ENCODE peak calls at places on chromosomes 6 and 20, in seven cellular contexts. I is AG09309, F is AG10803, N is brain microvascular endothelial cell, X is lower leg skin, H is choroid plexus epithelial cell, R is thyroid gland. M is an unnamed sample.

GRCh38 chr6:43773050-43773956 is 3.3 kb downstream of the VEGFA start:
- DNase-seq in I (no peak), H (peak), R (peak), N (no peak), X (no peak), F (peak), M (peak)

GRCh38 chr6:4008324-4009047 is 70.5 kb downstream of the FAM217A start:
- DNase-seq in N (peak), I (peak), F (peak), R (no peak), H (peak), X (no peak), M (peak)

GRCh38 chr6:3405182-3405518 is 51.7 kb downstream of the SLC22A23 start:
- DNase-seq in F (peak), R (no peak), I (no peak), X (no peak), H (peak), N (no peak), M (no peak)

GRCh38 chr6:83505376-83505775 is 7.0 kb upstream of the PRSS35 start:
- DNase-seq in R (no peak), X (peak), N (no peak), I (no peak), H (no peak), F (no peak), M (no peak)

GRCh38 chr6:164325168-164325567 is 910.6 kb downstream of the QKI start:
- DNase-seq in H (no peak), F (no peak), R (no peak), I (no peak), X (no peak), N (no peak), M (no peak)

GRCh38 chr6:150418825-150419594 is 50.2 kb downstream of the IYD start:
- DNase-seq in R (peak), F (peak), H (peak), X (no peak), I (no peak), N (peak), M (peak)

GRCh38 chr6:46377209-46377608 is 114.0 kb downstream of the RCAN2 start:
- DNase-seq in X (no peak), H (no peak), F (no peak), R (peak), I (no peak), N (no peak), M (no peak)

GRCh38 chr6:1848752-1849151 is 239.0 kb downstream of the FOXC1 start:
- DNase-seq in X (no peak), N (no peak), F (no peak), R (no peak), I (no peak), H (no peak), M (no peak)

GRCh38 chr6:31820051-31820389 is 4.7 kb downstream of the HSPA1A start:
- DNase-seq in I (no peak), R (no peak), N (no peak), X (no peak), F (no peak), H (no peak), M (no peak)
- H3K4me3 ChIP-seq in I (no peak), R (no peak), N (no peak), X (no peak), F (no peak), H (no peak), M (no peak)

DNA sequence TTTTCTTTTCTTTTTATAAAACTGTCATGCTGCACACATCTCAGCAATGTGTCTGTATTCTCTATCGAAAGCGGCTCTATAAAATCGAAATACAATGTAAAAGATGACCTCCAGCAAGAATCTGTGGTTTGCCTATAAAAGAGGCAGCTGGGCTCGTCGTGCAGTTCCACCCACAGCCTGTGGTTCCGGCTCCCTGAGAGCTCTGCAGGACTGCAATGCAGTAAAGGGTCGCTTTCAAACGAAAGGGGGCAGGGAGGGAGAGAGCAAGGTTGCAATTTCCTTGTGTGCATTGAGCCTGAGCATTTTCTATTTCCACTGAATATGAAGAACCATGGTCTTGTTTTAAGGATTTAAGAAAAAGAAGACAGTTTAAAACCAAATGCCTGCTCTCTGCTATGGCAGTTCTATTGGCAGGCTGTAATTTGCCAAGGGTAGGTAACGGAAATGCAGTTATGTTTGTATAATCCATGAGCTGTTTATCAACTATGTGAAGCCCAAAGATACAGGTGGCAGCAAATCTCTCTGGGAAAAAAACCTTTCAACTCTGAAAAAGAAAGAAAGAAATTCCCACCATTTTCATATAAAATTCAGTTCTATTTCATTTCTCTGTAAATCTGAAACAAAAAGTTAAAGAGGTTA is 236.5 kb downstream of the HACE1 start:
- DNase-seq in F (no peak), N (no peak), R (no peak), I (no peak), H (peak), X (no peak), M (no peak)
- TF ChIP-seq CTCF in F (no peak), N (peak), R (no peak), I (peak), H (peak), X (no peak), M (no peak)

GRCh38 chr20:4813076-4813838 is 91.5 kb downstream of the PRND start:
- DNase-seq in N (no peak), R (no peak), I (no peak), H (peak), X (no peak), F (no peak), M (no peak)
- H3K4me3 ChIP-seq in N (no peak), R (no peak), I (no peak), H (no peak), X (no peak), F (no peak), M (no peak)

DNA sequence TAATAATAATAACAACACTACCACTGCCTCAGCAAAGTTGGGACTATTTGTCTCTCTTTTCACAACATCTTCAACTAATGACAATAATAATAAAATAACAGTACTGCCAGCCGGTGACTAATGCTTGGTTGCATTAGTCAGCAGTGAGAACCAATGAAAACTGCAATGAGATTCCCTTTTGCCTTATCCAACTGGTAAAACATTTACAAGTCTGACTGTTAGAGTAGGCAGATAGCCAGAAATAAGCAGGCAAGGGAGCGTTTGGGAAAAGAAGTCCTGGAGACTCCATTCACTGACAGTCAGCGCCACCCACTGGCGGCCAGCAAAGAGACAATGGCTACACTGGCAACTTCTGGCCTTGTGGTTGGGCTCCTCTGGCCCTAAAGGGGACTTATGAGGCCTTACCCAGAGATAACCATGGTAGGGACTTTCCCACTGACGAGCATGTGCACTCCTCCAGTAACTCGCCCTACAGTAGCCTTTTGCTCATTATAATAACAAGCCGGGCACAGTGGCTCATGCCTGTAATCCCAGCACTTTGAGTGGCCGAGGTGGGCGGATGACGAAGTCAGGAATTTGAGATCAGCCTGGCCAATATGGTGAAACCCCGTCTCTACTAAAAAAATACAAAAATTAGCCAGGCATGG is 3.4 kb upstream of the NSFL1C start:
- DNase-seq in R (peak), I (peak), X (peak), F (peak), H (peak), N (peak), M (peak)
- TF ChIP-seq CTCF in R (peak), I (peak), X (no peak), F (peak), H (peak), N (peak), M (peak)

DNA sequence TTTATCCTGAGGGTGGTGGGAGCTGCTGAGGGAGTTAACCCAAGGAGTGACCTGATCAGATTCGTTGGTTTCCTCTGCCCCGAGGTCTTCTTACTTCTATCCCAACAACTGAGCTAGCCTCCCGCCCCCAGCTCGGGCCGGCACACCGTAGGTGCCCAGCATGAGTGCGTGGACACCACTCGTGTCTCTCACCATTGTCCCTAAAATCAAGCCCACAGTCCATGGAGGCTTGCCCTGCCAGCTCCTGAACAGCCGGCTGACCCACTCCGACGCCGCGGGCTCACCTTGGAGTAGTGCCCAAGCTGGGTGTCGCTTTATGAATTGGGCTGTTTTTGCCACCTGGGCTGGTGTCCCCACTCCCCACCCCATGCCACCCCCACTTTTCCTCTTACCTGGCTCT is 59.0 kb upstream of the CCDC167 start:
- DNase-seq in H (no peak), R (no peak), F (no peak), N (no peak), X (no peak), I (no peak), M (no peak)
- H3K4me3 ChIP-seq in H (no peak), R (no peak), F (no peak), N (no peak), X (no peak), I (no peak), M (no peak)

DNA sequence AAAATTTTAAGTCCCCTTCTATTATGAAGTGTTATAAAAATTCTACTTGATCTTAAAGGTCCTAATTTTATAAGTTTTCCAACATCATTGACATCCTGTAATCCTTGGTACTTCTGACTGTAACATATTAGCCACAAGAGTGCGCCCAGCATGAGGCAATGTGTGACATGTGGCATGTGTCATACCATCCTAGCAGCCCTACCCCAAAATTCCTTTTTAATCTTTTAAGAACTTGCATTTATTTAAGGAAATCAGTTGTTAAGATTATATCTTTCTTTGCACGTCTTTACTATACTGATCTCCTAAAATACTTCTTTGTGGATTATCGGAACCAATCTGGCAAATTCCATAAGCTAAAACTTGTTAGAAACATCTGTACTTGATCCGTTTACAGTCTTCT is 167.1 kb upstream of the SLC24A3 start:
- DNase-seq in I (no peak), X (no peak), F (no peak), N (no peak), R (no peak), H (no peak), M (no peak)
- TF ChIP-seq CTCF in I (no peak), X (no peak), F (no peak), N (no peak), R (no peak), H (no peak), M (no peak)

DNA sequence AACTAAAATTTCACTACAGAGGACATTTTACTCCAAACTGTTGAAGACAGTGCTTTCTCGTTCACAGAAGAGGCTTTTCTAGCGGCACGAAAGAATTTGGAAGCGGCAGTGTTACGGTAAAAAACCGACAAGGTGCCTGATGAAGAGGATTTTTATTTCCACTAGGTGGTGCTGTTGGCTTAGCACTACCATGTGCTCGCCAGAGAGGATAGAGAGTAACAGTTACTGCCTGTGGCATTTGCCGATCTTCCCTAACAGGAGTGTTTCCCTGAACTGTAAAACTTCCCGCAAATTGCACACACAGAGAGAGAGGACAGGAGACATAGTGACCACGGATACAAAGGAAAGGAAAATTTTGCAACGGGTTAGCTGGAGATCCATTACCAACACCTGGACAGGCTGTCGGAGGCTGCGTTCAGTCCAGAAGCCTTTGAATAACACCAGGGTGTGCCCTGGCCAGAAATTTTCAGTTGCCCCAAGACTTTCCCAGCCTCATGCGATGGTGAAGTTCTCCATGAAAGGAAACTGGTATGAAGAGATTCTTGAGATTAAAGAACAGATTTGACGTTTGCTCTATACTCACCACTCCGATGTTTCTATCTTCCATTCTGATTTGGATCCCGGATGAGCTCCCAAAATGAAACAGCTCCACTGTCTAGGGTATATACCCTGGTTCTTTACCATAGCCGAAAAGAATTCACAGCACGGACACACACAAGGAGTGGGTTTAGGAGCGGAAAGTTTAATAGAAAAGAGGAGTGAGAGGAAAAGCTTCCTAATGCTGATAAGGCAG is 48.1 kb downstream of the HLA-DPB1 start:
- DNase-seq in X (no peak), R (no peak), F (peak), I (no peak), H (peak), N (no peak), M (peak)
- H3K4me3 ChIP-seq in X (no peak), R (no peak), F (no peak), I (no peak), H (no peak), N (no peak), M (no peak)

DNA sequence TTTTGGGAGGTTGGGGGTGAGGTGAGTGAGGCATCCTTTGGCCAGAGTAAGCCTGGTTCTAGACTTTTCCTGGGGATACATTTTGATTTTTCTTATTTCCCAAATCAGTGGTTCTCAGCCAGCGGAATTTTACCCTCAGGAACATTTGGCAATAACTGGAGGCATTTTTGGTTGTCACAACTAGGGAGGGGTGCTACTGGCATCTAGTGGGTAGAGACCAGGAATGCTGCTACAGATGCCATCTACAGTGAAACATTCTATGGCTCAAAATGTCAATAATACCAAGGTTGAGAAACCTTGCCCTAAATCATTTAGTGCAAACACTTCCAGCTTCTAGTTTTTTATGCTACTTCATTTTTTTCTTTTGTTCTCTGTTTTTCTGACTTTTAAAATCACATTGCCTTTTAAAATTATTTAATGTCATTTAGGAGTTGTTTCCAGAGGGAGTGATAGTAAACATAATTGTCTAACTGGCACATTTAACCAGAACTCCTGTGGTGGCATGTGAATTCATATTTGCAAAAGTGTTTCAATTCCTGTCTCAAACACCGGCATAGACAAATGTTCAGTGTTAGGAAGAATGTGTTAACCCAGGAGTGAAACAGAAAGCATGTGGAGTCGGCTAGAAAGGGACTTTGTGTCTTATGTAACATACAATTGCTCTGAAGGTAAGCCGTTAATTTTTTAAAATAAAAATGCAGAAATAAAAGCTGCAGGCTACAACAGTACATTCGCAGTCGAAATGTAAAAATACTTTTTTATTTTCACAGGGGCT is 59.0 kb downstream of the QRSL1 start:
- DNase-seq in X (no peak), R (peak), H (no peak), N (no peak), I (no peak), F (peak), M (no peak)
- TF ChIP-seq CTCF in X (no peak), R (no peak), H (no peak), N (no peak), I (no peak), F (no peak), M (no peak)